ENCODE peak calls at places on chromosome 15, in four cellular contexts. S is NCI-H1092, Q is dorsolateral prefrontal cortex, Y is HCT116. T is an unnamed sample.

GRCh38 chr15:90851945-90852344 is 16.4 kb upstream of the FURIN start:
- DNase-seq in Q (no peak), Y (no peak), S (no peak), T (no peak)

GRCh38 chr15:40266828-40267304 is 16.0 kb downstream of the ANKRD63 start:
- DNase-seq in Q (no peak), Y (peak), S (no peak), T (peak)

GRCh38 chr15:66496951-66497501 is 536 bp downstream of the SNAPC5 start:
- DNase-seq in S (no peak), Y (no peak), Q (no peak), T (no peak)

GRCh38 chr15:85381850-85382751 is 1.7 kb downstream of the AKAP13 start:
- DNase-seq in Q (no peak), S (no peak), Y (no peak), T (no peak)

GRCh38 chr15:70870066-70870465 is 16.1 kb upstream of the LARP6 start:
- DNase-seq in Y (no peak), Q (no peak), S (no peak), T (no peak)

GRCh38 chr15:82306791-82307713 is 42.2 kb downstream of the GOLGA6L10 start:
- DNase-seq in S (no peak), Y (no peak), Q (no peak), T (no peak)

GRCh38 chr15:40930430-40931299 is 1.5 kb downstream of the DLL4 start:
- DNase-seq in Q (no peak), Y (peak), S (peak), T (no peak)

GRCh38 chr15:85527907-85528306 is 147.5 kb downstream of the AKAP13 start:
- DNase-seq in Y (no peak), Q (no peak), S (no peak), T (no peak)

GRCh38 chr15:67902579-67902979 is 62.7 kb upstream of the RNU6-1 start:
- DNase-seq in Y (no peak), Q (no peak), S (no peak), T (no peak)

GRCh38 chr15:72706266-72706665 is 20.3 kb downstream of the BBS4 start:
- DNase-seq in Q (no peak), Y (no peak), S (no peak), T (no peak)

GRCh38 chr15:87031545-87032230 is 952.0 kb downstream of the AGBL1 start:
- DNase-seq in Q (no peak), S (no peak), Y (no peak), T (no peak)